ENCODE peak calls at places on chromosome 12, in ten cellular contexts. Q is IMR-90; D is stimulated activated naive CD8-positive, alpha-beta T cell treated with anti-CD3 and anti-CD28 coated beads, Interleukin-15, Interleukin-2, amounts not matched to agents 100 U/mL and 50 U/mL, for 24 hours; Y is T-cell; R is HEK293T; X is head of caudate nucleus; A is NCI-H524; L is AG09319; M is A549; E is effector CD8-positive, alpha-beta T cell. S is an unnamed sample.
A peak's percentile ranks its signal among the peaks of the same experiment; 100 is the strongest.

GRCh38 chr12:52687527-52688385 is 7.5 kb upstream of the KRT1 start:
- DNase-seq in Q (no peak), D (no peak), Y (no peak), R (no peak), X (no peak), A (no peak), L (no peak), M (no peak), E (no peak), S (no peak)

GRCh38 chr12:7190268-7191055 is 976 bp downstream of the PEX5 start:
- DNase-seq in Q (peak; percentile 6), D (peak; percentile 19), Y (no peak), R (no peak), X (no peak), A (no peak), L (no peak), M (peak; percentile 7), E (no peak), S (peak; percentile 41)

GRCh38 chr12:30197392-30198047 is 413.8 kb upstream of the TMTC1 start:
- DNase-seq in Q (peak; percentile 43), D (no peak), Y (no peak), R (no peak), X (no peak), A (no peak), L (no peak), M (no peak), E (no peak), S (no peak)

GRCh38 chr12:110330544-110330943 is 49.5 kb downstream of the ATP2A2 start:
- DNase-seq in Q (peak; percentile 48), D (no peak), Y (no peak), R (no peak), X (no peak), A (no peak), L (no peak), M (no peak), E (no peak), S (no peak)

GRCh38 chr12:1680804-1681492 is 9.9 kb upstream of the ADIPOR2 start:
- DNase-seq in Q (no peak), D (no peak), Y (no peak), R (no peak), X (no peak), A (no peak), L (no peak), M (no peak), E (no peak), S (no peak)

GRCh38 chr12:52042706-52043385 is 8.4 kb upstream of the NR4A1 start:
- DNase-seq in Q (no peak), D (no peak), Y (no peak), R (no peak), X (no peak), A (no peak), L (no peak), M (no peak), E (no peak), S (no peak)

GRCh38 chr12:119486599-119487154 is 106.9 kb upstream of the TMEM233 start:
- DNase-seq in Q (no peak), D (no peak), Y (no peak), R (no peak), X (no peak), A (peak; percentile 85), L (no peak), M (no peak), E (no peak), S (peak; percentile 50)

GRCh38 chr12:62840311-62840710 is 94.6 kb downstream of the PPM1H start:
- DNase-seq in Q (no peak), D (no peak), Y (no peak), R (no peak), X (no peak), A (no peak), L (no peak), M (no peak), E (no peak), S (no peak)

GRCh38 chr12:234891-235415 is 21.0 kb upstream of the SLC6A12 start:
- DNase-seq in Q (no peak), D (no peak), Y (no peak), R (no peak), X (no peak), A (no peak), L (no peak), M (no peak), E (no peak), S (no peak)

GRCh38 chr12:85639834-85640233 is 196.4 kb downstream of the RASSF9 start:
- DNase-seq in Q (no peak), D (no peak), Y (no peak), R (no peak), X (no peak), A (no peak), L (no peak), M (no peak), E (no peak), S (no peak)

GRCh38 chr12:57733928-57734327 is 4.6 kb downstream of the AGAP2 start:
- DNase-seq in Q (no peak), D (no peak), Y (no peak), R (no peak), X (no peak), A (no peak), L (no peak), M (no peak), E (no peak), S (no peak)